ENCODE peak calls at places on chromosomes 11 and 22, in four cellular contexts. M is sigmoid colon, B is psoas muscle, X is astrocyte of the cerebellum. L is an unnamed sample.
A peak's percentile ranks its signal among the peaks of the same experiment; 100 is the strongest.

GRCh38 chr11:69814411-69814810 is 4.8 kb downstream of the FGF3 start:
- DNase-seq in M (no peak), B (no peak), X (no peak), L (no peak)

GRCh38 chr22:39518996-39519680 is 1.2 kb upstream of the ATF4 start:
- DNase-seq in M (no peak), B (no peak), X (no peak), L (no peak)

GRCh38 chr11:46917109-46918086 is 952 bp downstream of the LRP4 start:
- DNase-seq in M (peak; percentile 65), B (no peak), X (no peak), L (no peak)

GRCh38 chr11:99069831-99070444 is 49.2 kb downstream of the CNTN5 start:
- DNase-seq in M (peak; percentile 48), B (no peak), X (peak; percentile 2), L (no peak)

GRCh38 chr11:121645596-121645995 is 192.8 kb upstream of the SORL1-AS1 start:
- DNase-seq in M (no peak), B (no peak), X (no peak), L (no peak)

GRCh38 chr11:57474017-57474750 is 13.9 kb downstream of the RTN4RL2 start:
- DNase-seq in M (no peak), B (no peak), X (no peak), L (no peak)

GRCh38 chr11:72781063-72781312 is 12.9 kb downstream of the STARD10 start:
- DNase-seq in M (no peak), B (no peak), X (no peak), L (no peak)

GRCh38 chr11:121890377-121890776 is 225.6 kb downstream of the BLID start:
- DNase-seq in M (no peak), B (no peak), X (peak; percentile 98), L (peak; percentile 95)

GRCh38 chr11:108221401-108221800 is 1.0 kb downstream of the NPAT start:
- DNase-seq in M (no peak), B (no peak), X (no peak), L (peak; percentile 21)

DNA sequence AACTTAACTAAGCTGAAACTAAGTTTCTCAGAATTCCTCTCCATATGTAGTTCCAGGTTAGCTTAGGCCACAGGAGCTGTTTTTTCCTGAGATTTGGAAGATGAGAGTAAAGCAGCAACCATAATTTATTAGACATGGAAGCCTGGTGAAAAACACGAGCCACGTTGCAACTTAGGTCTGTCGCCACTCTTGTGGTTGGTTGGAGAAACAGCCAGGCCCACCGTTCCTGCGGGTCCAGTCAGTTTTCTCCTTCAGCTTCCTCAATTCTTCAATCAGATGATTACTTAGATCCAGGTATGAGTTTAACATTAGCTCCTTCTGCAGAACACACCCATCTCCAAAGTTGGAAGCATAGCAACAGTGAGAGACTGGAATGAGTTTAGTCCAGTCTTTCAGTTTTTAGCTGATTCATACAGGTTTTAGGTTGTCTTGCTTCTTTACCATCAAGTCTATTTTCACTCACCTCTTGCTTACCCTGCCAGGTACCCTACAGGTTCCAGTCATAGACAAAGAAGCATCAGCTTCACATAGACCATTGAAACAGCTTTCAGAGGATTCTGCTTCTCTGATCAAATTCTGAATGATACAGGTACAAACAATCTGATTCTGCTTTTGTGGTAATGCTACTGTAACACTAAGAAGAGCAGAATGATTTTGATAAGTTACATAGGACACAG is 18.6 kb downstream of the CASP12 start:
- DNase-seq in M (no peak), B (no peak), X (no peak), L (no peak)
- TF ChIP-seq CTCF in M (no peak), B (no peak), X (no peak), L (no peak)

DNA sequence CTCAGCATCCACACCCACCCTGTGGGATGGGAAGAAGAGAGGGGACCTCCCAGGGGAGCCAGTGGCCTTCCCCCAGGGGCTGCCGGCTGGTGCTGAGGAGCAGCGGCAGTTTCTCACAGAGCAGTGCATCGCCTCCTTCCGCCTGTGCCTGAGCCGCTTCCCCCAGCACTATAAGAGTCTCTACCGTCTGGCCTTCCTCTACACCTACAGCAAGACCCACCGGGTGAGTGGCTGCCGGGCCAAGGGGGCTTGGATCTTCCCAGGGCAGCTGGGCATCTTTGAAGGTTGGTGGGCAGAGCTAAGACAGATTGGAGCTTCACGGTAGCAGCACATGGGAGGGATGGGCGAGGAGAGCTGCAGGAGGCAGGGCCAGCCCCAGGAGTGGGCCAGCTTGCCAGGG is 61.8 kb upstream of the SUSD2 start:
- DNase-seq in M (no peak), B (no peak), X (no peak), L (no peak)
- H3K4me3 ChIP-seq in M (no peak overlapping the region), B (no peak overlapping the region), X (no peak overlapping the region), L (no peak overlapping the region)

DNA sequence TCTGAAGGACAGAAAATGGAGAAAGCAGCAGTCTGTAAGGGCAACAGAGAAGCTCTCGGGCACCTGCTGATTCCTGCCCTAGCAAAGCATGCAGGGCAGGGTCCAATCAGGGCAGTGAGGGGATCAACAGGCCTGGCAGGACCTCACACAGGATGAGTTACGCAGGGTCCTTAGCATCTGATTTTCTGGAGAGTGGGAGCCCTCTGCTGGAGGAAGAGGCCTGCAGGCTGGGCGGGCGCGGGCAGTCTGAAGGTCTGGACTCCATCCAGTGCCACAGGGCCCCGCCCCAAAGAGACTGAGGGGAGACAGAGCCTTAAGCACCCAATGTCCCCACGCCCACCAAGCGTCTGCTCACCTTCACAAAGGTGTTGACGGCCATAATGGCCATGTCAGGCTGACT is 28.9 kb downstream of the AP1B1 start:
- DNase-seq in M (peak; percentile 85), B (peak; percentile 85), X (peak; percentile 45), L (no peak)
- TF ChIP-seq CTCF in M (peak; percentile 72), B (peak; percentile 74), X (peak; percentile 82), L (peak; percentile 79)

GRCh38 chr11:93326681-93327080 is 3.9 kb upstream of the DEUP1 start:
- DNase-seq in M (no peak), B (no peak), X (no peak), L (no peak)

GRCh38 chr11:93330446-93330984 is at the start of gene DEUP1:
- DNase-seq in M (peak; percentile 56), B (peak; percentile 52), X (no peak), L (no peak)

DNA sequence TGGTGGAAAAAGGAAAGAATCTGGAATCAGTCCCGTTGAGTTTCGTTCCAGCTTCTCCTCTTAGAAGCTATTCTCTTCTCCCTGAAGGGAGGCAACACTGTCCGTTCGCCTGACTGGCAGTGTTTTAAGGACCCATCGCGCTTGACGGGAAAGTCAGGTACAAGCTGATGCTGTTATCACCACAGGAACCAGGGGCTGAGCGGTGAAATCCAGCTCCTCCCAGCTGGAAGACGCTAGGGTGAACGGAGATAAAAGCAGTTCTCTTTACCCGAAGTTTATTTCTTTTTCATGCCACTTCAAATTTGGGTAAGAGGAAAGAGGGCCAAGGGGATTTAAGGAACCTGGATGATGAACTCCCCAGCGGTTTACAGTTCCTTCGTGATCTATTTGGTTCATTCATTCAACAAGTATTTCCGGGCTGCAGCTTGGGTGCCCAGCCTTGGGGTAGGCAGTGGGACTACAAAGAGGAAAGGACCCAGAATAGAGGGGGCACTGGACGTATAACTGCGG is 551 bp upstream of the DEUP1 start:
- DNase-seq in M (no peak), B (no peak), X (no peak), L (no peak)
- H3K4me3 ChIP-seq in M (peak overlapping the region; percentile 39), B (peak overlapping the region; percentile 36), X (peak overlapping the region; percentile 40), L (peak overlapping the region; percentile 17)

DNA sequence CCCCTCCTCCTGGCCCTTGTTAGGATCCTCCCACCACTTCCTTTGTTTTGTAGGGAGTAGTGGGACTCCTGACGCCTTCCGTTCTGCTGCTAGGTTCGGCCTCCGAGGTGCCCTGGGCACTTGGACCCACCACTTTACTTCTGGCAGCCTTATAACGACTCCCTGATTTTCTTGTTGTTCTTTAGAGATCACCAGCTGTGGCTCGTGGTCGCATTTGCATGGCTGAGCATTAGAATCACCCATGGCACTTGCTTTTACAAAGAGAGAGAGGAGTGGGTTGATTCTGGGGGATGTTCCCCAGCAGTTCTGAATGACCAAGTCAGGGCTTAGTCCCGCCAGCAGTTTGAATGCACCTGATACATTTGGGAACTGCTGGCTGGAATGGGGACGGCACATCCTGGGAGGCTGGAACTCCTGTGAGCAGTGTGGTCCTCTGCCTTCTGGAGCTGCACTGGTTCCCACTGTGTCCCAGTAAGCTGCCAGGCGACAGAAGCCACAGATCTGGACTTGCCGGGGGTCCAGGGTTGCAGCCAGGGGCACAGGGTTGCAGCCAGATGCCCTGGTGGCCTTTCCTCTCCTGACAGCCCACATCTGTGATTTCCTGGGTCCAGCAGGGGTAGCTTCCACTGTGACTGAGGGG is 4.1 kb downstream of the TUB start:
- DNase-seq in M (no peak), B (no peak), X (no peak), L (no peak)
- TF ChIP-seq CTCF in M (no peak), B (no peak), X (no peak), L (no peak)

GRCh38 chr22:30327864-30328345 is 1.2 kb upstream of the TBC1D10A start:
- DNase-seq in M (no peak), B (no peak), X (no peak), L (no peak)
- H3K4me3 ChIP-seq in M (no peak overlapping the region), B (no peak overlapping the region), X (no peak overlapping the region), L (no peak overlapping the region)

DNA sequence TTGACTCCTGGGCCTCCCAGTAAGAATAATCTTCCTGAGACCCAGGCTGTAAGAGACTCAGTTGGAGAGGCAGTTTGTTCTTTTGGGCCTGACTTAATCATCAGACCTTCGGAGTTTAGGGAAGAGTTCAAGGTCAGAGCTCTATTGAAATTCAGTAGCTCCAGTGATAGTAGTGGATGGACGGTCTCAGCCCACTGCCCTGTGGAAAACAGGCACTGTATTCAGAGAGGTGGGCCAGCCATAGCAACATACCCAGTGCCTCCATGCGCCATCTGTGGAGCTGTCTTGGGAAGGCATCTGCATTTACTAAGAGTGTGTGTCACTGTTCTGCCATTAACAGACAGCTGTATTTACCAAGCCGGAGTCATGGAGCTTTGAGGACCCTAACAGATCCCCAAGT is 2.9 kb downstream of the SMARCB1 start:
- DNase-seq in M (no peak), B (peak; percentile 19), X (no peak), L (no peak)
- TF ChIP-seq CTCF in M (no peak), B (no peak), X (no peak), L (no peak)

GRCh38 chr11:66291303-66291705 is 390 bp upstream of the TMEM151A start:
- DNase-seq in M (no peak), B (no peak), X (no peak), L (no peak)
- H3K4me3 ChIP-seq in M (peak overlapping the region; percentile 44), B (peak overlapping the region; percentile 65), X (no peak overlapping the region), L (no peak overlapping the region)

GRCh38 chr11:129018991-129019390 is 76.3 kb upstream of the TP53AIP1 start:
- DNase-seq in M (no peak), B (no peak), X (no peak), L (no peak)
- TF ChIP-seq CTCF in M (no peak), B (no peak), X (no peak), L (no peak)